ENCODE peak calls at places on chromosomes 2 and 18, in five cellular contexts. A, Y, F, I and Q are unnamed samples.
A peak's percentile ranks its signal among the peaks of the same experiment; 100 is the strongest.

GRCh38 chr2:240369725-240370585 is 65.5 kb upstream of the GPC1 start:
- DNase-seq in Y (peak; percentile 84), I (peak; percentile 78), A (peak; percentile 95), F (peak; percentile 81), Q (peak; percentile 89)

GRCh38 chr2:198953328-198953727 is 504.4 kb downstream of the SATB2 start:
- DNase-seq in F (no peak), Y (no peak), A (no peak), I (no peak), Q (no peak)

GRCh38 chr2:30714811-30715709 is 92.2 kb downstream of the CAPN13 start:
- DNase-seq in A (no peak), I (no peak), F (no peak), Y (no peak), Q (no peak)

GRCh38 chr2:191155608-191156071 is 4.8 kb upstream of the STAT4 start:
- DNase-seq in A (no peak), Y (no peak), F (peak; percentile 75), I (peak; percentile 73), Q (no peak)

GRCh38 chr2:151150325-151150724 is 111.3 kb downstream of the RBM43 start:
- DNase-seq in A (peak; percentile 49), Y (no peak), I (peak; percentile 13), F (no peak), Q (no peak)

GRCh38 chr18:75837316-75837715 is 409.8 kb upstream of the SMIM21 start:
- DNase-seq in F (no peak), I (no peak), A (no peak), Y (no peak), Q (no peak)

GRCh38 chr2:204453730-204454167 is 91.5 kb upstream of the PARD3B start:
- DNase-seq in F (peak; percentile 45), I (peak; percentile 6), A (no peak), Y (peak; percentile 68), Q (no peak)

GRCh38 chr2:17429130-17429529 is 89.1 kb downstream of the RAD51AP2 start:
- DNase-seq in Y (no peak), I (no peak), A (peak; percentile 83), F (peak; percentile 9), Q (no peak)

GRCh38 chr18:59402432-59403090 is 43.5 kb upstream of the LMAN1 start:
- DNase-seq in F (peak; percentile 69), A (peak; percentile 47), I (peak; percentile 78), Y (peak; percentile 56), Q (peak; percentile 29)

GRCh38 chr2:158969717-158970521 is 1.5 kb downstream of the TANC1 start:
- DNase-seq in A (peak; percentile 25), F (peak; percentile 29), Y (peak; percentile 42), I (peak; percentile 42), Q (no peak)

GRCh38 chr2:64787698-64788097 is 134.0 kb upstream of the SERTAD2 start:
- DNase-seq in I (peak; percentile 63), Y (no peak), F (peak; percentile 32), A (no peak), Q (no peak)

GRCh38 chr2:121276341-121276740 is 8.7 kb downstream of the TFCP2L1 start:
- DNase-seq in Y (no peak), A (no peak), I (no peak), F (no peak), Q (no peak)

GRCh38 chr2:176533505-176534193 is 264.4 kb downstream of the MTX2 start:
- DNase-seq in Y (no peak), F (no peak), I (peak; percentile 34), A (no peak), Q (no peak)

GRCh38 chr2:106144621-106145331 is 49.3 kb downstream of the UXS1 start:
- DNase-seq in Y (no peak), I (no peak), F (no peak), A (no peak), Q (no peak)

GRCh38 chr2:226308981-226309380 is 490.6 kb downstream of the IRS1 start:
- DNase-seq in A (peak; percentile 16), I (no peak), Y (no peak), F (peak; percentile 61), Q (peak; percentile 58)

GRCh38 chr2:235746257-235746934 is 252.6 kb downstream of the AGAP1 start:
- DNase-seq in I (peak; percentile 93), A (peak; percentile 73), Y (no peak), F (peak; percentile 91), Q (peak; percentile 79)

GRCh38 chr18:74351354-74351753 is 35.7 kb downstream of the C18orf63 start:
- DNase-seq in F (peak; percentile 35), I (peak; percentile 61), Y (no peak), A (peak; percentile 31), Q (peak; percentile 3)

GRCh38 chr18:67068608-67069007 is 447.9 kb downstream of the DSEL start:
- DNase-seq in F (no peak), I (no peak), A (no peak), Y (no peak), Q (no peak)

GRCh38 chr2:61887684-61888303 is 662 bp downstream of the CCT4 start:
- DNase-seq in A (peak; percentile 47), I (peak; percentile 53), F (peak; percentile 50), Y (no peak), Q (no peak)

GRCh38 chr2:148360662-148361061 is 283.9 kb upstream of the EPC2 start:
- DNase-seq in I (no peak), F (no peak), Y (no peak), A (no peak), Q (no peak)

GRCh38 chr2:107025869-107026380 is 140.0 kb upstream of the ST6GAL2 start:
- DNase-seq in Y (no peak), F (no peak), I (no peak), A (peak; percentile 39), Q (no peak)

GRCh38 chr18:25503567-25504081 is 151.7 kb upstream of the ZNF521 start:
- DNase-seq in F (peak; percentile 91), Y (peak; percentile 43), I (peak; percentile 87), A (peak; percentile 74), Q (peak; percentile 49)

GRCh38 chr2:224038049-224038829 is 847 bp downstream of the SERPINE2 start:
- DNase-seq in Y (no peak), A (peak; percentile 31), F (peak; percentile 34), I (peak; percentile 46), Q (no peak)

GRCh38 chr2:152405206-152406118 is 70.5 kb downstream of the FMNL2 start:
- DNase-seq in I (no peak), A (peak; percentile 26), F (no peak), Y (no peak), Q (no peak)

GRCh38 chr2:189350515-189351209 is 90.6 kb upstream of the WDR75 start:
- DNase-seq in F (peak; percentile 97), A (peak; percentile 99), Y (no peak), I (peak; percentile 78), Q (peak; percentile 60)

GRCh38 chr2:162768646-162769045 is 69.9 kb downstream of the KCNH7 start:
- DNase-seq in A (no peak), I (no peak), F (no peak), Y (no peak), Q (no peak)

GRCh38 chr2:172465417-172466334 is 38.3 kb downstream of the ITGA6 start:
- DNase-seq in Y (peak; percentile 58), A (peak; percentile 58), F (peak; percentile 90), I (peak; percentile 88), Q (peak; percentile 72)

GRCh38 chr2:172464340-172465129 is 37.1 kb downstream of the ITGA6 start:
- DNase-seq in I (no peak), A (no peak), F (no peak), Y (no peak), Q (no peak)

GRCh38 chr2:172460780-172461201 is 33.4 kb downstream of the ITGA6 start:
- DNase-seq in F (peak; percentile 63), A (no peak), Y (no peak), I (peak; percentile 75), Q (no peak)

GRCh38 chr2:172461591-172462392 is 34.4 kb downstream of the ITGA6 start:
- DNase-seq in F (peak; percentile 35), Y (peak; percentile 70), A (no peak), I (peak; percentile 57), Q (no peak)

DNA sequence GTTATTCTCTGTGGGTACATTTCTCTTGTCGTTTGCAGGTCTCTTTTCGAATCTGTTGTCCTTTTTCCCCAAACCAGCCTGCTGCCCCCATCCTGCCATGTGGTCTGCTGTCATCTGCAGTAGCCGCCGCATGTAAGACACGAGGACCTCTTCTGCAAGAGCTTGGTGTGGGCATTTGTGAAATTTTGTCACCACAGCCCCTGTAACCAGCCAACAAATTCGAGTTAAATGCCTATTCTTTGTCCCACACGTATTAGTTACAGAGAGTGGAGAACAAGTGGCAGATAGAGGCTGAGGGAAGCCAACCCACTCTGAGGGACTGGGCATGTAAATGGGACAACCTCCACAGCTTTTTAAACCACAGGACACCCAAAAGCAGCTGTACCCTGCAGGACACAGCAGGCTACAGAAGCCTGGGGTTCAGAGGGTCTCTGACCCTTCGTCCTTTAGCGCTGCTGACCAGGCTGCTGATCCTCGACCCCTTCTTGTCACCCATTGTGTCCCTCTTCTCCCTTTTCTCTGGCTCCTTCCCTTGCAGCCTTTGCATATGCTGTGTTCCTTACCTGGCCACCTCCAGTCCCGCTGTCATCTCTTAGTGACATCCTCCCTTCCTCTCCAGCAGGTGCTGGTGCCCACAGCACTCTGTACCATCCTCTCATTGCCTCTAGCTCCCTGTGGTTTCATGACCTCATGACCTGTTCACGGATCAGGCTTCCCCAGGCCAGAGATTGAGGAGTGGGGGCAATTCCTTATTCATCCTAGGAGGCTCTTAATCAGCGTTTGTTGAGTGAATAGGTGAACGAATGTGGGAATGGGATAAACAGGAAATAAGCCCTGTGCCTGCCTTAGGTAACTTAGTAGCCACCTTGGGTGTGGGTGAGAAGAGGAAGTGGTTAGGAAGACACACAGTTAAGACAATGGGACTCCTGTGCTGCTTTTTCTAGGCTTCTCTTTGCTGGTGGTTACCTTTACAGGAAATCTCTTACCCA is 35.3 kb downstream of the ITGA6 start:
- DNase-seq in F (no peak), I (no peak), A (no peak), Y (no peak), Q (no peak)
- H3K27ac ChIP-seq in F (no peak overlapping the region), I (no peak overlapping the region), A (no peak overlapping the region), Y (peak overlapping the region; percentile 65), Q (no peak overlapping the region)

GRCh38 chr2:95027369-95027720 is 1.8 kb downstream of the MAL start:
- DNase-seq in I (no peak), Y (no peak), F (no peak), A (no peak), Q (no peak)
- H3K4me3 ChIP-seq in I (no peak overlapping the region), Y (no peak overlapping the region), F (no peak overlapping the region), A (no peak overlapping the region), Q (no peak overlapping the region)

DNA sequence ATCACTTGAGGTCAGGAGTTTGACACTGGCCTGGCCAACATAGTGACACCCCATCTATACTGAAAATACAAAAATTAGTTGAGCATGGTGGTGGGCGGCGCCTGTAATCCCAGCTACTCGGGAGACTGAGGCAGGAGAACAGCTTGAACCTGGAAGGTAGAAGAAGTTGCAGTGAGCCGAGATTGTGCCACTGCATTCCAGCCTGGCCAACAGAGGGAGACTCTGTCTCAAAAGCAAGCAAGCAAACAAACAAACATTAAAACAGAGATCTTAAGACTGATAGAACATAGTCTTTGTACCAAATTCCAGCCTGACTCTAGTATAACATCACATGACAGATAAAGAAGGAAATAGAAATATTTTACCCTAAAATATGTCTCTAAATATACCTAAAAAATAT is 168.1 kb downstream of the PTPRM start:
- DNase-seq in A (no peak), F (no peak), Y (no peak), I (no peak), Q (no peak)
- TF ChIP-seq CTCF in A (no peak), F (no peak), Y (no peak), I (peak; percentile 36), Q (no peak)

DNA sequence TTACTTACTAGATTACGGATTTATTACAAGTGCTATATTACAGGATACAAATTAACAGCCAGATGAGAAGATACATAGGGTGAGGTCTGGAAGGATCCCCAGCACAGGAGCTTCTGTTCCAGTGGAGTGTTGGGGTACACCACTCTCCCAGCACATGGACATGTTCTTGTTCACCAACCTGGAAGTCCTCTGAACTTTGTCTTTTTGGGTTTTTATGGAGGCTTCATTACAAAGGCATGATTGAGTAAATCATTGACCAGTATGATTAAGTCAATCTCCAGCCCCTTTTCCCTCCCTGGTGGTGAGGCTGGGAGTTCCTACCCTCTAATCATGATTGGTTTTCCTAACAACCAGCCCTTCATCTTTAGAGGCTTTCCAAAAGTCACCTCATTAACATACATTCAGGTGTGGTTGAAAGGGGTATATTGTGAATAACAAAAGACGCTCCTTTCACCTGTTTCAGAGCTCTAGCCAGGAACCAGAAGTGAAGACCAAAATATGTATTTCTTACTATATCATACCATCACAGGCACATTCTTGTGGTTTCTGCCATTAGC is 38.3 kb downstream of the APLF start:
- DNase-seq in A (no peak), Y (no peak), I (no peak), F (no peak), Q (no peak)
- H3K27ac ChIP-seq in A (no peak overlapping the region), Y (no peak overlapping the region), I (no peak overlapping the region), F (no peak overlapping the region), Q (no peak overlapping the region)